ENCODE peak calls at places on chromosomes 16 and 17, in five cellular contexts. A is stomach, K is upper lobe of left lung, W is GM23338, B is breast epithelium. J is an unnamed sample.

GRCh38 chr17:57242148-57242547 is 14.2 kb upstream of the MSI2 start:
- DNase-seq in W (no peak), B (no peak), K (no peak), A (no peak), J (no peak)

GRCh38 chr17:36034127-36034526 is 16.4 kb upstream of the CCL23 start:
- DNase-seq in B (no peak), K (no peak), W (no peak), A (no peak), J (no peak)

GRCh38 chr17:78019367-78019975 is 61.0 kb downstream of the TNRC6C start:
- DNase-seq in B (no peak), W (peak), K (no peak), A (no peak), J (no peak)

GRCh38 chr17:40522250-40522960 is 21.0 kb upstream of the TNS4 start:
- DNase-seq in K (no peak), W (no peak), A (no peak), B (peak), J (no peak)

GRCh38 chr17:19248923-19249574 is 11.9 kb downstream of the EPN2 start:
- DNase-seq in W (no peak), B (no peak), A (no peak), K (no peak), J (peak)

GRCh38 chr16:31216552-31217530 is at the start of gene PYDC1:
- DNase-seq in K (peak), A (no peak), W (peak), B (no peak), J (peak)

GRCh38 chr17:17242246-17242645 is 5.3 kb upstream of the FLCN start:
- DNase-seq in W (no peak), K (no peak), B (no peak), A (no peak), J (no peak)

GRCh38 chr17:44972953-44973352 is 4.8 kb upstream of the C1QL1 start:
- DNase-seq in B (no peak), W (no peak), K (no peak), A (no peak), J (no peak)

GRCh38 chr16:89476379-89476778 is 14.0 kb downstream of the ANKRD11 start:
- DNase-seq in A (peak), K (no peak), W (no peak), B (no peak), J (no peak)

GRCh38 chr17:58631523-58632323 is 60.1 kb downstream of the TEX14 start:
- DNase-seq in A (peak), K (peak), W (peak), B (peak), J (peak)
- TF ChIP-seq CTCF in A (no peak), K (peak), W (no peak), B (peak), J (no peak)

GRCh38 chr17:29927546-29927945 is 2.5 kb downstream of the SSH2 start:
- DNase-seq in K (no peak), A (no peak), B (no peak), W (no peak), J (no peak)
- TF ChIP-seq POLR2AphosphoS5 in K (no peak), A (no peak), B (no peak), W (no peak), J (no peak)

GRCh38 chr17:50364715-50365114 is 8.3 kb downstream of the MRPL27 start:
- DNase-seq in W (peak), A (no peak), B (no peak), K (peak), J (peak)
- TF ChIP-seq CTCF in W (no peak), A (no peak), B (no peak), K (no peak), J (no peak)

DNA sequence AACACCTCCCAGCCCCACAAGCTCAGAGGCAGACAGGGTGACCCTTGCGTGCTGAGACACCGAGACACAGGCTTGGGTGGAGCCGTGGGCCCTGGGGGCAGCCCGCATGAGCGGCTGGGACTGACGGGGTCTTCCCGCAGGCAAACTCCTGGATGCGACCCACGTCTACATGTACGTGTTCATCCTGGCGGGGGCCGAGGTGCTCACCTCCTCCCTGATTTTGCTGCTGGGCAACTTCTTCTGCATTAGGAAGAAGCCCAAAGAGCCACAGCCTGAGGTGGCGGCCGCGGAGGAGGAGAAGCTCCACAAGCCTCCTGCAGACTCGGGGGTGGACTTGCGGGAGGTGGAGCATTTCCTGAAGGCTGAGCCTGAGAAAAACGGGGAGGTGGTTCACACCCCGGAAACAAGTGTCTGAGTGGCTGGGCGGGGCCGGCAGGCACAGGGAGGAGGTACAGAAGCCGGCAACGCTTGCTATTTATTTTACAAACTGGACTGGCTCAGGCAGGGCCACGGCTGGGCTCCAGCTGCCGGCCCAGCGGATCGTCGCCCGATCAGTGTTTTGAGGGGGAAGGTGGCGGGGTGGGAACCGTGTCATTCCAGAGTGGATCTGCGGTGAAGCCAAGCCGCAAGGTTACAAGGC is 9.8 kb downstream of the SLC16A3 start:
- DNase-seq in W (no peak), K (peak), B (peak), A (peak), J (peak)
- TF ChIP-seq POLR2AphosphoS5 in W (no peak), K (no peak), B (no peak), A (peak), J (peak)

DNA sequence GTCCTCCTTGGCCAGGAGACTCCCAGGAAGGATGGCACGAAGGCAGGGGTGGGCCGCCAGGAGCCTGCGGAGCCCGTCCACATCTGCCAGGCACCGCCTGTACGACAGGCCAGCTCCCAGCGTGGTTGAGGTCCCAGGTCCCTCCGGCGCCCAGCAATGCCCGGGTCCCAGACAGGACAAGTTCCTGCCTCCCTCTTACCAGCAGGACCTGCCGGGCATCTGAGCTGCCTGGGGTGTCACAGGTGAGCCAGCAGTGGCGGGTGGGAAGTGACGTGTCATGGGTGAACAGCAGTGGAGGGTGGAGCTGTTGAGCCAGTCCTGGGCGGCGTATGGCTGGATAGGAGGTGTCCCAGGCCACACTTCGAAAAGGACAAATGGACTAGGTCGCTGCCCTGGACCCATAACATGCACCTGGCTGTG is 15.7 kb upstream of the BAHCC1 start:
- DNase-seq in A (peak), B (peak), K (peak), W (no peak), J (peak)
- TF ChIP-seq CTCF in A (no peak), B (no peak), K (no peak), W (no peak), J (no peak)

GRCh38 chr17:1765576-1765975 is 3.7 kb downstream of the SERPINF1 start:
- DNase-seq in B (no peak), K (no peak), W (no peak), A (no peak), J (no peak)

GRCh38 chr17:1759529-1759928 is 2.3 kb upstream of the SERPINF1 start:
- DNase-seq in B (no peak), A (no peak), W (no peak), K (no peak), J (no peak)

GRCh38 chr17:1764274-1764673 is 2.4 kb downstream of the SERPINF1 start:
- DNase-seq in K (no peak), A (peak), B (peak), W (no peak), J (peak)

GRCh38 chr17:1762906-1763829 is 1.3 kb downstream of the SERPINF1 start:
- DNase-seq in B (no peak), W (peak), A (no peak), K (no peak), J (no peak)

GRCh38 chr17:1762233-1762905 is 509 bp downstream of the SERPINF1 start:
- DNase-seq in A (no peak), K (peak), W (peak), B (no peak), J (no peak)
- TF ChIP-seq POLR2AphosphoS5 in A (no peak), K (peak), W (no peak), B (no peak), J (no peak)

DNA sequence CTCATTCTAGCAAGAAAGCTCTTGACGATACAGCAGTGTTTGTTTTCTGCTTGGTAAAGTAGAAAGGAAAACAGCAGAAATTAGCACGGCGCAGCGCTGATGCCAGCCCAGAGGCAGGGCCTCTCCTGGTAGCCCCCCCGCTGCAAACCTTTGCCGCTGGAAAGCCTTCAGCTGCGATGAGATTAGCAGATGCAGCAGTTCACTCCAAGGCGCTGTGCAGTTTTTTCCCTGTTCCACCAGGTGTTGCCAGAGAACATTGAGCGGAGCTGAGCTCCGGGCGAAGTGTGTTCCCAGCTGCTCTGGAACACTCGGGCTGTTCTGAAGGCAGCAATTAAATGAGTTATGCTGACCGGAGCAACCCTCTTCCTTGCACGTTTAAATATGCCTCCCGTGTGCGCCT is 72.5 kb downstream of the RBFOX1 start:
- DNase-seq in B (no peak), W (peak), K (peak), A (peak), J (no peak)
- TF ChIP-seq CTCF in B (peak), W (peak), K (no peak), A (peak), J (no peak)

GRCh38 chr16:66696669-66697630 is at the start of gene CMTM4:
- DNase-seq in B (peak), A (peak), W (peak), K (peak), J (peak)
- TF ChIP-seq POLR2AphosphoS5 in B (no peak), A (peak), W (peak), K (peak), J (peak)

GRCh38 chr17:74815671-74816370 is 39.7 kb upstream of the NAT9 start:
- DNase-seq in K (no peak), W (peak), A (no peak), B (no peak), J (no peak)
- TF ChIP-seq CTCF in K (no peak), W (peak), A (no peak), B (no peak), J (no peak)

J was measured in spleen.